ENCODE peak calls at places on chromosome 10, in six cellular contexts. V, S, J, Q, E and F are unnamed samples.

GRCh38 chr10:116316533-116316932 is 7.7 kb upstream of the CCDC172 start:
- DNase-seq in S (no peak), Q (no peak), J (no peak), E (no peak), V (no peak), F (no peak)

GRCh38 chr10:79380918-79381775 is 33.9 kb downstream of the PPIF start:
- DNase-seq in J (no peak), Q (peak; percentile 29), V (no peak), S (no peak), E (peak; percentile 31), F (peak; percentile 3)

GRCh38 chr10:30630571-30630970 is 1.0 kb upstream of the LYZL2 start:
- DNase-seq in S (no peak), V (no peak), Q (no peak), J (no peak), E (no peak), F (no peak)

GRCh38 chr10:2978111-2978510 is 89.2 kb upstream of the PFKP start:
- DNase-seq in E (no peak), V (no peak), S (no peak), J (peak; percentile 35), Q (no peak), F (no peak)

GRCh38 chr10:104925232-104925851 is 284.3 kb downstream of the SORCS3 start:
- DNase-seq in J (peak; percentile 27), E (no peak), Q (no peak), S (no peak), V (no peak), F (peak; percentile 9)

GRCh38 chr10:122236690-122237306 is 34.3 kb upstream of the BTBD16 start:
- DNase-seq in E (no peak), V (no peak), Q (no peak), S (no peak), J (no peak), F (no peak)

GRCh38 chr10:4588824-4589223 is 237.2 kb upstream of the AKR1E2 start:
- DNase-seq in Q (no peak), J (no peak), V (no peak), S (no peak), E (no peak), F (no peak)

GRCh38 chr10:78742730-78743615 is 325.8 kb upstream of the ZMIZ1 start:
- DNase-seq in Q (no peak), V (no peak), E (no peak), S (no peak), J (no peak), F (peak; percentile 9)

GRCh38 chr10:3776796-3777571 is 8.0 kb downstream of the KLF6 start:
- DNase-seq in Q (no peak), V (no peak), E (peak; percentile 50), J (no peak), S (peak; percentile 79), F (peak; percentile 83)

GRCh38 chr10:112006831-112007230 is 176.7 kb downstream of the GPAM start:
- DNase-seq in J (no peak), V (no peak), S (no peak), E (no peak), Q (no peak), F (no peak)

GRCh38 chr10:61452655-61453641 is at the start of gene TMEM26:
- DNase-seq in S (no peak), E (no peak), Q (peak; percentile 52), V (no peak), J (no peak), F (peak; percentile 11)

GRCh38 chr10:64350665-64351064 is 829.5 kb downstream of the REEP3 start:
- DNase-seq in Q (no peak), S (no peak), E (no peak), V (no peak), J (no peak), F (no peak)

GRCh38 chr10:31270954-31271353 is 48.1 kb upstream of the ZEB1 start:
- DNase-seq in E (no peak), Q (no peak), J (no peak), S (no peak), V (no peak), F (no peak)

GRCh38 chr10:119189811-119190282 is 11.2 kb upstream of the PRDX3 start:
- DNase-seq in S (peak; percentile 92), E (no peak), V (no peak), Q (no peak), J (no peak), F (no peak)

GRCh38 chr10:69467928-69468770 is 16.9 kb downstream of the TSPAN15 start:
- DNase-seq in V (no peak), J (no peak), Q (no peak), E (no peak), S (no peak), F (no peak)

GRCh38 chr10:71963756-71964668 is at the start of gene CHST3:
- DNase-seq in S (no peak), Q (peak; percentile 62), J (peak; percentile 36), E (no peak), V (no peak), F (peak; percentile 41)

GRCh38 chr10:102327002-102327401 is 68.5 kb upstream of the NFKB2 start:
- DNase-seq in S (no peak), J (no peak), Q (no peak), V (no peak), E (no peak), F (no peak)

GRCh38 chr10:73967022-73967429 is 30.9 kb upstream of the VCL start:
- DNase-seq in V (no peak), J (peak; percentile 80), Q (no peak), E (no peak), S (no peak), F (no peak)

GRCh38 chr10:12513003-12513365 is 163.6 kb downstream of the CAMK1D start:
- DNase-seq in J (no peak), Q (no peak), V (no peak), E (peak; percentile 19), S (no peak), F (no peak)

GRCh38 chr10:83448013-83448412 is 691.3 kb upstream of the GHITM start:
- DNase-seq in Q (no peak), J (no peak), S (no peak), E (no peak), V (no peak), F (no peak)

GRCh38 chr10:124143721-124144120 is 50.3 kb upstream of the CHST15 start:
- DNase-seq in S (no peak), E (no peak), V (no peak), Q (no peak), J (no peak), F (no peak)

GRCh38 chr10:16155761-16156322 is 281.0 kb upstream of the PTER start:
- DNase-seq in S (no peak), E (no peak), Q (no peak), J (peak; percentile 6), V (no peak), F (no peak)

GRCh38 chr10:32061440-32061839 is 5.2 kb upstream of the KIF5B start:
- DNase-seq in Q (no peak), V (no peak), S (no peak), E (no peak), J (no peak), F (no peak)

GRCh38 chr10:14429043-14429713 is 98.5 kb upstream of the FRMD4A start:
- DNase-seq in S (no peak), V (no peak), Q (no peak), J (no peak), E (no peak), F (no peak)

GRCh38 chr10:106938448-106939014 is 226.0 kb downstream of the SORCS1 start:
- DNase-seq in S (no peak), E (no peak), V (no peak), J (no peak), Q (no peak), F (no peak)

GRCh38 chr10:122457934-122458333 is 3.4 kb upstream of the HTRA1 start:
- DNase-seq in E (no peak), Q (no peak), J (no peak), V (no peak), S (no peak), F (no peak)

GRCh38 chr10:103820101-103821062 is 35.0 kb downstream of the SH3PXD2A start:
- DNase-seq in J (no peak), E (no peak), V (peak; percentile 59), S (peak; percentile 11), Q (peak; percentile 60), F (no peak)

GRCh38 chr10:2623675-2624274 is 443.6 kb upstream of the PFKP start:
- DNase-seq in S (no peak), J (no peak), E (no peak), V (no peak), Q (no peak), F (no peak)

GRCh38 chr10:97120370-97120769 is 65.4 kb downstream of the SLIT1 start:
- DNase-seq in S (no peak), E (no peak), V (no peak), Q (no peak), J (no peak), F (no peak)

GRCh38 chr10:35643151-35643975 is 1.3 kb upstream of the FZD8 start:
- DNase-seq in V (peak; percentile 56), Q (peak; percentile 83), S (peak; percentile 49), E (no peak), J (no peak), F (peak; percentile 44)

GRCh38 chr10:132175401-132175800 is 11.3 kb upstream of the DPYSL4 start:
- DNase-seq in S (no peak), E (no peak), V (no peak), J (no peak), Q (no peak), F (no peak)

GRCh38 chr10:99548041-99548530 is 15.3 kb downstream of the NKX2-3 start:
- DNase-seq in Q (no peak), S (peak; percentile 20), V (no peak), E (no peak), J (no peak), F (no peak)

GRCh38 chr10:24590697-24591457 is 132.8 kb downstream of the ARHGAP21 start:
- DNase-seq in J (no peak), V (no peak), Q (no peak), S (no peak), E (no peak), F (no peak)

GRCh38 chr10:86391986-86392722 is 25.6 kb upstream of the GRID1 start:
- DNase-seq in V (no peak), J (no peak), Q (no peak), S (no peak), E (peak; percentile 7), F (no peak)
- H3K27me3 ChIP-seq in V (peaks cover 16% of the 10 kb centered on the region), J (peaks cover 3% of the 10 kb centered on the region), Q (peaks cover 35% of the 10 kb centered on the region), S (peaks cover 5% of the 10 kb centered on the region), E (no peaks in the 10 kb centered on the region), F (peaks cover 3% of the 10 kb centered on the region)

GRCh38 chr10:77522268-77522809 is 115.3 kb downstream of the KCNMA1 start:
- DNase-seq in Q (no peak), E (no peak), S (no peak), J (no peak), V (no peak), F (no peak)
- H3K27me3 ChIP-seq in Q (no peaks in the 10 kb centered on the region), E (no peaks in the 10 kb centered on the region), S (no peaks in the 10 kb centered on the region), J (no peaks in the 10 kb centered on the region), V (no peaks in the 10 kb centered on the region), F (no peaks in the 10 kb centered on the region)

GRCh38 chr10:70472799-70473452 is 5.6 kb upstream of the PALD1 start:
- DNase-seq in V (no peak), E (no peak), S (no peak), J (no peak), Q (no peak), F (no peak)
- H3K27me3 ChIP-seq in V (no peaks in the 10 kb centered on the region), E (no peaks in the 10 kb centered on the region), S (peaks cover 4% of the 10 kb centered on the region), J (no peaks in the 10 kb centered on the region), Q (no peaks in the 10 kb centered on the region), F (no peaks in the 10 kb centered on the region)

GRCh38 chr10:129972966-129973673 is 9.0 kb upstream of the EBF3 start:
- DNase-seq in J (no peak), Q (peak; percentile 9), V (no peak), S (no peak), E (no peak), F (no peak)
- H3K27me3 ChIP-seq in J (peaks cover 65% of the 10 kb centered on the region), Q (peaks cover 92% of the 10 kb centered on the region), V (peaks cover 82% of the 10 kb centered on the region), S (peaks cover 56% of the 10 kb centered on the region), E (peaks cover 47% of the 10 kb centered on the region), F (peaks cover 42% of the 10 kb centered on the region)